ENCODE peak calls at places on chromosomes 7 and 10, in eight cellular contexts. Z, Q, Y, B, H, P, W and I are unnamed samples.
A peak's percentile ranks its signal among the peaks of the same experiment; 100 is the strongest.

GRCh38 chr10:101291254-101292193 is 62.3 kb upstream of the LBX1 start:
- DNase-seq in Z (peak; percentile 76), Q (peak; percentile 16), Y (peak; percentile 59), B (peak; percentile 56), H (peak; percentile 40), P (peak; percentile 85), W (peak; percentile 49), I (peak; percentile 32)

GRCh38 chr10:11261687-11262086 is 244.0 kb downstream of the CELF2 start:
- DNase-seq in Z (no peak), Q (no peak), Y (peak; percentile 41), B (no peak), H (no peak), P (no peak), W (peak; percentile 79), I (no peak)

GRCh38 chr7:95527033-95527775 is 41.5 kb downstream of the ASB4 start:
- DNase-seq in Z (no peak), Q (peak; percentile 72), Y (peak; percentile 65), B (peak; percentile 42), H (no peak), P (peak; percentile 61), W (peak; percentile 63), I (no peak)

GRCh38 chr7:124171068-124171467 is 138.2 kb upstream of the TMEM229A start:
- DNase-seq in Z (no peak), Q (peak; percentile 14), Y (peak; percentile 16), B (no peak), H (no peak), P (no peak), W (peak; percentile 16), I (no peak)

GRCh38 chr7:10734595-10734994 is 239.1 kb upstream of the PHF14 start:
- DNase-seq in Z (no peak), Q (no peak), Y (no peak), B (no peak), H (no peak), P (no peak), W (no peak), I (no peak)

GRCh38 chr7:64113981-64114380 is 68.7 kb downstream of the ZNF727 start:
- DNase-seq in Z (no peak), Q (no peak), Y (no peak), B (no peak), H (no peak), P (no peak), W (no peak), I (no peak)

GRCh38 chr10:35592421-35592820 is 12.7 kb upstream of the GJD4 start:
- DNase-seq in Z (no peak), Q (no peak), Y (no peak), B (no peak), H (no peak), P (no peak), W (no peak), I (no peak)

GRCh38 chr10:85012305-85012704 is 683.9 kb downstream of the CCSER2 start:
- DNase-seq in Z (no peak), Q (no peak), Y (no peak), B (no peak), H (no peak), P (no peak), W (no peak), I (no peak)

GRCh38 chr7:155984028-155984607 is 171.9 kb upstream of the SHH start:
- DNase-seq in Z (peak; percentile 42), Q (no peak), Y (no peak), B (no peak), H (peak; percentile 15), P (no peak), W (no peak), I (peak; percentile 13)

GRCh38 chr7:18895456-18895855 is 222.0 kb downstream of the TWIST1 start:
- DNase-seq in Z (no peak), Q (peak; percentile 74), Y (no peak), B (no peak), H (no peak), P (no peak), W (no peak), I (no peak)

GRCh38 chr7:157274991-157275427 is 61.8 kb upstream of the DNAJB6 start:
- DNase-seq in Z (no peak), Q (no peak), Y (no peak), B (no peak), H (no peak), P (peak; percentile 54), W (no peak), I (peak; percentile 19)

GRCh38 chr10:60566027-60566575 is 176.4 kb upstream of the ANK3 start:
- DNase-seq in Z (no peak), Q (no peak), Y (no peak), B (no peak), H (no peak), P (no peak), W (no peak), I (no peak)

GRCh38 chr10:23391817-23392216 is 47.1 kb upstream of the OTUD1 start:
- DNase-seq in Z (no peak), Q (no peak), Y (no peak), B (no peak), H (no peak), P (no peak), W (no peak), I (no peak)

GRCh38 chr7:107232568-107233090 is 63.8 kb downstream of the HBP1 start:
- DNase-seq in Z (no peak), Q (peak; percentile 27), Y (no peak), B (no peak), H (no peak), P (no peak), W (no peak), I (no peak)

GRCh38 chr7:101688995-101689907 is 60.2 kb upstream of the MYL10 start:
- DNase-seq in Z (no peak), Q (no peak), Y (no peak), B (no peak), H (no peak), P (no peak), W (no peak), I (no peak)

GRCh38 chr7:12137283-12137682 is 73.8 kb upstream of the TMEM106B start:
- DNase-seq in Z (no peak), Q (peak; percentile 19), Y (no peak), B (no peak), H (no peak), P (no peak), W (no peak), I (no peak)

GRCh38 chr10:117678106-117678505 is 135.6 kb downstream of the EMX2 start:
- DNase-seq in Z (no peak), Q (no peak), Y (no peak), B (no peak), H (no peak), P (no peak), W (no peak), I (no peak)

GRCh38 chr7:45685619-45686240 is 111.6 kb downstream of the ADCY1 start:
- DNase-seq in Z (peak; percentile 27), Q (no peak), Y (no peak), B (no peak), H (no peak), P (peak; percentile 60), W (no peak), I (peak; percentile 48)

GRCh38 chr7:30199271-30199670 is 64.5 kb downstream of the MTURN start:
- DNase-seq in Z (no peak), Q (no peak), Y (no peak), B (no peak), H (no peak), P (no peak), W (no peak), I (no peak)

GRCh38 chr10:89745903-89746302 is 44.5 kb downstream of the KIF20B start:
- DNase-seq in Z (no peak), Q (no peak), Y (no peak), B (no peak), H (no peak), P (no peak), W (no peak), I (no peak)

GRCh38 chr7:100013328-100013676 is 2.1 kb upstream of the ZKSCAN1 start:
- DNase-seq in Z (no peak), Q (no peak), Y (no peak), B (no peak), H (no peak), P (no peak), W (no peak), I (peak; percentile 11)

GRCh38 chr10:29243750-29244149 is 45.1 kb upstream of the LYZL1 start:
- DNase-seq in Z (no peak), Q (peak; percentile 40), Y (no peak), B (no peak), H (no peak), P (no peak), W (peak; percentile 62), I (no peak)
- TF ChIP-seq CTCF in Z (no peak), Q (peak; percentile 57), Y (no peak), B (no peak), H (no peak), P (no peak), W (peak; percentile 17), I (peak; percentile 25)

DNA sequence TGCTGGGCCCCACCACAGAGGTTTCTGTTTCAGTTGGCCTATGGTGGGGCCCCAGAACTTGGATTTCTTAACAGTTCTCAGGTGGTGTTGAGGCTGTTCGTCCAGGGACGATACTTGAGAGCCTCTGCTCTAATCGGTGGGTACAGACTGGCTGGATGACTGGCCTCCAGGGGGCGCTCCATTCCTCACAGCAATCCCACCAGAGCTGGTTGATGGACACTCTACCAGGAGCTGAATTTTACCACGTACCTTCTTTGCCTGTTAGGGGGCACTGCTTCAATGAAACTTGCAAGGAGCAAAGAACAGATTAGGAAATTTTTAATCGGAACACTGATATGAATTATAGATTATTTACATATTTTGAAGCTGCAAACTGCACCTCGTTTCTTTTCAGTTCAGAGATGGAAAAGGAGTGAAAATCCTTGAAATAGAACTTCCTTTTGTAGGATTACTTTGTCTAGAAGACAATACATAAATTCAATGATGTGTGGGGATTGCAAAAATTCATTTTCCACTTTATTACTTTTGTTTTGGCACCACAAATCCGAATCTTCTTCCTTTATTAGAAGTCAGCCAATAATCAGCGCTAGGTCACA is 44.8 kb downstream of the KBTBD2 start:
- DNase-seq in Z (peak; percentile 96), Q (peak; percentile 82), Y (peak; percentile 81), B (peak; percentile 88), H (peak; percentile 94), P (peak; percentile 96), W (peak; percentile 90), I (peak; percentile 92)
- TF ChIP-seq CTCF in Z (peak; percentile 80), Q (peak; percentile 82), Y (peak; percentile 96), B (peak; percentile 93), H (peak; percentile 86), P (peak; percentile 93), W (peak; percentile 95), I (peak; percentile 87)

GRCh38 chr10:132311338-132311939 is 3.7 kb upstream of the STK32C start:
- DNase-seq in Z (no peak), Q (no peak), Y (no peak), B (no peak), H (no peak), P (peak; percentile 69), W (peak; percentile 83), I (peak; percentile 57)
- TF ChIP-seq CTCF in Z (no peak), Q (no peak), Y (no peak), B (no peak), H (no peak), P (no peak), W (peak; percentile 30), I (no peak)

DNA sequence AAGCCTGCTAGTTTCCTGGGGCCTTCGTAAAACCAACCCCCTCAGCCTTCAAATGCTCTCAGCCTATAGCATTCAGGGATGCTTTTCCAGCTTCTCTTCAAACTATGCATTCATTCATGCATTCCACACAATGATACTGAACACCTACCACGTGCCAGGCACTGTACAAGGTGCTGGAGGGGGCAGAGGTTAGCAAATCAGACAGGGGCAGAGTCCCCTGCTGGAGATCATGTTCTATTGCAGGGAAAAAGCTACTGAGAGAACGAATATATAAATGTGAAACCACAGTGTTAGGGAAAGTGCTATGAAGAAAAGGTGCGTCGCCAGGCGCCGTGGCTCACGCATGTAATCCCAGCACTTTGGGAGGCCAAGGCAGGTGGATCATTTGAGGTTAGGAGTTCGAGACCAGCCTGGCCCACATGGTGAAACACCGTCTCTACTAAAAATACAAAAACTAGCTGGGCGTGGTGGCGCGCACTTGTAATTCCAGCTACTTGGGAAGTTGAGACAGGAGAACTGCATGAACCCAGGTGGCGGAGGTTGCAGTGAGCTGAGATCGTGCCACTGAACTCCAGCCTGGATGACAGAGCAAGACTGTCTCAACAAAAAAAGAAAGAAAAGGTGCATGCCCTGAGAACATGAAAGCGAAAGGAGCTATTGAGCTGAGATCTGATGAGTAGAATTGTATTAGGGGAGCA is 64.6 kb upstream of the CALN1 start:
- DNase-seq in Z (no peak), Q (no peak), Y (no peak), B (no peak), H (peak; percentile 9), P (no peak), W (no peak), I (no peak)
- TF ChIP-seq CTCF in Z (no peak), Q (no peak), Y (no peak), B (no peak), H (no peak), P (no peak), W (no peak), I (no peak)